ENCODE peak calls at places on chromosomes 12 and 14, in ten cellular contexts. E is lower lobe of right lung; P is thoracic aorta; I is CD8-positive, alpha-beta T cell; U is esophagus muscularis mucosa; H is right atrium auricular region; J is cardiac muscle cell; O is Panc1; N is GM23338; B is breast epithelium. X is an unnamed sample. For H3K4me1, the result is how much of the 10 kb centered on the place peaks cover.

GRCh38 chr14:23183076-23183475 is 384 bp downstream of the SLC7A8 start:
- DNase-seq in E (no peak), P (no peak), I (no peak), U (no peak), H (no peak), J (no peak), O (no peak), N (peak), B (no peak), X (no peak)

GRCh38 chr12:19546611-19547162 is 107.4 kb downstream of the AEBP2 start:
- DNase-seq in E (no peak), P (no peak), I (no peak), U (no peak), H (no peak), J (no peak), O (no peak), N (no peak), B (no peak), X (no peak)

GRCh38 chr14:92956961-92957360 is 34.0 kb downstream of the CHGA start:
- DNase-seq in E (no peak), P (no peak), I (no peak), U (no peak), H (no peak), J (no peak), O (no peak), N (no peak), B (no peak), X (no peak)

GRCh38 chr12:12736759-12737676 is 19.9 kb downstream of the CDKN1B start:
- DNase-seq in E (no peak), P (no peak), I (peak), U (no peak), H (no peak), J (peak), O (no peak), N (peak), B (no peak), X (no peak)

GRCh38 chr12:6333029-6333428 is 8.8 kb downstream of the TNFRSF1A start:
- DNase-seq in E (peak), P (no peak), I (no peak), U (no peak), H (no peak), J (no peak), O (no peak), N (no peak), B (no peak), X (no peak)

GRCh38 chr12:59595097-59595496 is 732 bp upstream of the SLC16A7 start:
- DNase-seq in E (no peak), P (no peak), I (no peak), U (no peak), H (no peak), J (no peak), O (no peak), N (no peak), B (no peak), X (no peak)

GRCh38 chr12:6215932-6216494 is 15.8 kb downstream of the CD9 start:
- DNase-seq in E (peak), P (peak), I (no peak), U (no peak), H (no peak), J (no peak), O (peak), N (peak), B (peak), X (peak)

GRCh38 chr12:94761559-94761958 is 111.2 kb upstream of the TMCC3 start:
- DNase-seq in E (no peak), P (no peak), I (no peak), U (no peak), H (no peak), J (no peak), O (peak), N (no peak), B (no peak), X (no peak)

GRCh38 chr12:17928708-17929366 is 161.2 kb downstream of the RERGL start:
- DNase-seq in E (no peak), P (no peak), I (no peak), U (no peak), H (no peak), J (no peak), O (peak), N (peak), B (no peak), X (no peak)

GRCh38 chr12:132460571-132460970 is 29.4 kb upstream of the FBRSL1 start:
- DNase-seq in E (no peak), P (no peak), I (no peak), U (no peak), H (no peak), J (no peak), O (no peak), N (peak), B (no peak), X (no peak)

GRCh38 chr12:126819554-126819953 is 1447.4 kb upstream of the TMEM132C start:
- DNase-seq in E (no peak), P (no peak), I (no peak), U (no peak), H (no peak), J (no peak), O (no peak), N (no peak), B (no peak), X (no peak)

GRCh38 chr14:89855961-89856360 is 98.6 kb downstream of the EFCAB11 start:
- DNase-seq in E (no peak), P (no peak), I (no peak), U (no peak), H (no peak), J (no peak), O (no peak), N (no peak), B (no peak), X (no peak)

GRCh38 chr12:32651956-32652210 is 27.2 kb upstream of the DNM1L start:
- DNase-seq in E (no peak), P (no peak), I (no peak), U (no peak), H (no peak), J (no peak), O (no peak), N (no peak), B (no peak), X (no peak)

GRCh38 chr14:103110681-103111296 is 12.5 kb upstream of the TNFAIP2 start:
- DNase-seq in E (no peak), P (no peak), I (no peak), U (no peak), H (no peak), J (no peak), O (no peak), N (peak), B (no peak), X (no peak)

GRCh38 chr14:81474156-81474492 is 59.5 kb downstream of the SEL1L start:
- DNase-seq in E (no peak), P (no peak), I (no peak), U (no peak), H (no peak), J (no peak), O (no peak), N (no peak), B (no peak), X (no peak)

GRCh38 chr14:85607571-85608219 is 77.8 kb downstream of the FLRT2 start:
- DNase-seq in E (no peak), P (no peak), I (no peak), U (no peak), H (no peak), J (no peak), O (peak), N (no peak), B (no peak), X (no peak)

GRCh38 chr12:11105546-11105945 is 13.4 kb upstream of the TAS2R43 start:
- DNase-seq in E (no peak), P (no peak), I (no peak), U (no peak), H (no peak), J (no peak), O (no peak), N (no peak), B (no peak), X (no peak)

GRCh38 chr14:84025258-84026012 is 1504.5 kb upstream of the FLRT2 start:
- DNase-seq in E (no peak), P (no peak), I (no peak), U (no peak), H (no peak), J (no peak), O (no peak), N (peak), B (no peak), X (no peak)

GRCh38 chr14:65689070-65689469 is 276.5 kb downstream of the FUT8 start:
- DNase-seq in E (no peak), P (no peak), I (no peak), U (no peak), H (no peak), J (no peak), O (no peak), N (no peak), B (no peak), X (no peak)

GRCh38 chr12:116916714-116917114 is 6.0 kb downstream of the FBXW8 start:
- DNase-seq in E (peak), P (no peak), I (peak), U (no peak), H (no peak), J (peak), O (no peak), N (peak), B (no peak), X (no peak)

GRCh38 chr12:15532364-15532977 is 210.2 kb downstream of the PTPRO start:
- DNase-seq in E (no peak), P (no peak), I (peak), U (no peak), H (no peak), J (peak), O (no peak), N (peak), B (no peak), X (peak)

GRCh38 chr12:67650528-67651379 is 2.2 kb downstream of the DYRK2 start:
- DNase-seq in E (no peak), P (no peak), I (no peak), U (no peak), H (no peak), J (no peak), O (no peak), N (no peak), B (no peak), X (no peak)

GRCh38 chr14:64929003-64929337 is 13.6 kb downstream of the GPX2 start:
- DNase-seq in E (no peak), P (no peak), I (no peak), U (no peak), H (no peak), J (no peak), O (no peak), N (no peak), B (no peak), X (no peak)

GRCh38 chr12:68804654-68805591 is 3.1 kb upstream of the MDM2 start:
- DNase-seq in E (no peak), P (no peak), I (no peak), U (no peak), H (no peak), J (no peak), O (no peak), N (peak), B (no peak), X (no peak)

GRCh38 chr14:102171173-102172020 is 31.7 kb downstream of the WDR20 start:
- DNase-seq in E (no peak), P (no peak), I (no peak), U (no peak), H (no peak), J (no peak), O (no peak), N (no peak), B (no peak), X (no peak)

GRCh38 chr14:76768671-76769500 is 7.6 kb downstream of the VASH1 start:
- DNase-seq in E (no peak), P (no peak), I (no peak), U (no peak), H (peak), J (no peak), O (no peak), N (no peak), B (no peak), X (no peak)

GRCh38 chr12:22733756-22734155 is 108.8 kb downstream of the ETNK1 start:
- DNase-seq in E (no peak), P (no peak), I (no peak), U (no peak), H (no peak), J (no peak), O (no peak), N (no peak), B (no peak), X (no peak)

GRCh38 chr12:130715996-130716917 is at the start of gene RIMBP2:
- DNase-seq in E (no peak), P (no peak), I (no peak), U (no peak), H (no peak), J (peak), O (no peak), N (peak), B (no peak), X (no peak)

GRCh38 chr12:27192118-27192802 is 51.8 kb upstream of the STK38L start:
- DNase-seq in E (no peak), P (no peak), I (no peak), U (no peak), H (no peak), J (no peak), O (no peak), N (no peak), B (no peak), X (no peak)

GRCh38 chr14:68473794-68474193 is 319.1 kb downstream of the ZFP36L1 start:
- DNase-seq in E (no peak), P (no peak), I (no peak), U (no peak), H (no peak), J (no peak), O (no peak), N (no peak), B (no peak), X (no peak)

GRCh38 chr14:68476212-68476964 is 316.5 kb downstream of the ZFP36L1 start:
- DNase-seq in E (peak), P (no peak), I (no peak), U (no peak), H (peak), J (no peak), O (no peak), N (peak), B (no peak), X (peak)

GRCh38 chr14:68476965-68477455 is 315.9 kb downstream of the ZFP36L1 start:
- DNase-seq in E (no peak), P (no peak), I (no peak), U (no peak), H (no peak), J (no peak), O (no peak), N (no peak), B (no peak), X (no peak)

GRCh38 chr14:68474741-68475140 is 318.1 kb downstream of the ZFP36L1 start:
- DNase-seq in E (no peak), P (no peak), I (no peak), U (no peak), H (no peak), J (no peak), O (no peak), N (no peak), B (no peak), X (no peak)

DNA sequence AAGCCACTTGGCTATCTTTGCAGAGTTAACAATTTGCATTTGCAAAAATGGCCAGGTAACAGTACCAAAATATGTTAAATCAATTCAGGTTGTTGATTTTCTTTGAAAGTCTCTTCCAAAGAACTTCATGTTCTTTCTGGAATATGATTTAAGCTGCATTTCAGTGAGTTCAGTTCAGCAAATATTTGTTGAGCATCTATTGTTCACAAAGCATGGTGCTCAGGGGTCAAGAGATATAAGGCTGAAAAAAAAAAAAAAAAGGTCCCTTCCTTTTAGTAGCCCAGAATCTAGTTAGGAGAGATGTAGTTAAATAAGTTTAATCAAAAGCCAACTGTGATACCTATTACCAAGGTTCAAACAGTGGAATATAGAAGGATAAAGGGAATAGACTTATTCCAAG is 317.1 kb downstream of the ZFP36L1 start:
- DNase-seq in E (no peak), P (no peak), I (no peak), U (no peak), H (no peak), J (no peak), O (no peak), N (no peak), B (no peak), X (no peak)
- H3K4me1 ChIP-seq in E (under half), P (under half), I (under half), U (under half), H (under half), J (under half), O (under half), N (under half), B (under half), X (under half)

GRCh38 chr12:3730111-3730510 is 22.8 kb downstream of the CRACR2A start:
- DNase-seq in E (no peak), P (no peak), I (no peak), U (no peak), H (no peak), J (no peak), O (no peak), N (no peak), B (no peak), X (no peak)
- H3K4me1 ChIP-seq in E (under half), P (under half), I (under half), U (under half), H (under half), J (under half), O (under half), N (under half), B (under half), X (under half)

DNA sequence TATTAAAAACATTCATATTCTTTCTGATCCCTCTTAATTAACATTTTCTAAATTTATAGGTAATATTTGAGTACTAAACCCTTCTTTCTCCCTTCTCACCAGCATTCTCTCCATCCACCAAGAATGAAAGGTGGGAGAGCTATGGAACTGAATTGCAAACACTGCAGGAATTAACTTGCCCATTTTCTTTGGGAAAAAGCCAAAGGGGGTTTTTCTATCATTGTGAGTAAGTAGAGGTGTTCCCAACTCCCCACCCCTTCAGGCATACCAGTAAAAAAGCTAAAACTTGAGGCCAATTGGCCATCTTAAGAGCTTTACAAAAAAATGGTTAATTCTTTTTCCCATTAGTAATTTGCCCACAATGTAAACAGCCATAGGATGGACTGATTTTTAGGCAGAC is 23.7 kb downstream of the PCNX1 start:
- DNase-seq in E (no peak), P (no peak), I (no peak), U (no peak), H (no peak), J (no peak), O (no peak), N (no peak), B (no peak), X (no peak)
- H3K4me1 ChIP-seq in E (under half), P (under half), I (under half), U (half or more), H (under half), J (under half), O (under half), N (under half), B (under half), X (under half)

GRCh38 chr14:71405676-71406075 is 498.4 kb downstream of the PCNX1 start:
- DNase-seq in E (no peak), P (no peak), I (no peak), U (no peak), H (no peak), J (no peak), O (no peak), N (no peak), B (no peak), X (no peak)

GRCh38 chr14:71410578-71411279 is 503.5 kb downstream of the PCNX1 start:
- DNase-seq in E (no peak), P (no peak), I (no peak), U (no peak), H (no peak), J (no peak), O (no peak), N (peak), B (no peak), X (no peak)

GRCh38 chr14:71411766-71412165 is 504.5 kb downstream of the PCNX1 start:
- DNase-seq in E (no peak), P (no peak), I (no peak), U (no peak), H (no peak), J (no peak), O (no peak), N (no peak), B (no peak), X (no peak)

GRCh38 chr14:71411280-71411595 is 504.0 kb downstream of the PCNX1 start:
- DNase-seq in E (no peak), P (no peak), I (no peak), U (no peak), H (no peak), J (no peak), O (no peak), N (no peak), B (no peak), X (no peak)

DNA sequence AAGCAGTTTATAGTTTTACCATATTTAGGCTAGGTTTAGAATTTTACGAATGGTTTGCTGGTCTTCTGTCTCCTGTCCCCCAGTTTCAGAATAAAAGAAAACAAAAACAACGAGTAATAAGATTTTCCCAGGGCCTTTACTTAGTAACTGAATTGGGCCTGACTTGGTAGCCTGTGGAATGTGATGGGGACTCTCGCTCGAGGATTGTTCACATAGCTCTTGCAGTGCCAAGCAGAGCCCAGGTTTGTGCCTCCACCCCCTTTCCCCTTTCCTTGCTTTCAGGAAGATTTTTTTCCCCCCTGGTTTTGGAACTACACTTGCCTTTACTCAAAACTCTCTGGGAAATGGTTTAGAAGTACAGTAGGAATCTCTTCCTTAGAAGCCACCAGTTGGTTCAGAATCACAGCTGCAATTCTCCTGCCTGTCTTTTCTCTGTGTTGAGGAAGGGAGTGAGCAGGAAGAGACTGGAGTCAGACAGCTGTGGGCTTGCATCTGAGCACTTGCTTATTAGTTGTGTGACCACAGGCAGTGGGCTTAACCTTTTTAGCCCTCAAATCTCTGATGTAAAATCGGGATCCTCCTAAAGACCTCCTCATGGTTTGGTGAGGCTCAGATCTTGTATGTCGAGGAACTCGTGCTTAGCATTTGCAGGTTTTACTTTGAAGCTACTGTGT is 501.2 kb downstream of the PCNX1 start:
- DNase-seq in E (no peak), P (no peak), I (no peak), U (no peak), H (no peak), J (no peak), O (no peak), N (peak), B (no peak), X (no peak)
- H3K4me1 ChIP-seq in E (under half), P (under half), I (under half), U (under half), H (under half), J (under half), O (under half), N (under half), B (under half), X (under half)

X was measured in ascending aorta.